ENCODE peak calls at places on chromosomes 3 and 15, in seven cellular contexts. C, B, O, V, E, I and A are unnamed samples.

GRCh38 chr15:76200083-76200465 is 111.2 kb downstream of the ETFA start:
- DNase-seq in B (no peak), V (no peak), C (peak; percentile 56), I (no peak), O (no peak), E (no peak), A (no peak)

GRCh38 chr15:98916826-98917225 is 90.8 kb downstream of the PGPEP1L start:
- DNase-seq in O (no peak), E (no peak), V (no peak), B (no peak), C (peak; percentile 46), I (no peak), A (no peak)

GRCh38 chr3:94615275-94616065 is 552.6 kb downstream of the NSUN3 start:
- DNase-seq in I (no peak), O (peak; percentile 11), B (no peak), C (no peak), E (no peak), V (no peak), A (no peak)

GRCh38 chr3:56819016-56819809 is 17.5 kb upstream of the ARHGEF3 start:
- DNase-seq in V (no peak), O (peak; percentile 31), E (no peak), B (peak; percentile 14), C (no peak), I (no peak), A (no peak)

GRCh38 chr3:133121471-133121870 is 83.3 kb downstream of the TMEM108 start:
- DNase-seq in I (no peak), V (no peak), C (no peak), E (no peak), O (no peak), B (no peak), A (no peak)

GRCh38 chr3:87771338-87772059 is 287.3 kb downstream of the CGGBP1 start:
- DNase-seq in B (peak; percentile 57), O (peak; percentile 8), I (peak; percentile 61), C (peak; percentile 56), E (no peak), V (no peak), A (no peak)

GRCh38 chr3:177451940-177452484 is 254.7 kb upstream of the TBL1XR1 start:
- DNase-seq in C (no peak), B (no peak), I (peak; percentile 74), O (peak; percentile 91), V (no peak), E (no peak), A (no peak)

GRCh38 chr3:189123595-189124387 is 48.0 kb upstream of the TPRG1 start:
- DNase-seq in B (no peak), I (no peak), E (no peak), O (peak; percentile 12), V (no peak), C (peak; percentile 82), A (no peak)

GRCh38 chr3:44065311-44065710 is 176.4 kb upstream of the TOPAZ1 start:
- DNase-seq in C (no peak), E (no peak), B (peak; percentile 21), V (no peak), I (peak; percentile 59), O (no peak), A (no peak)

GRCh38 chr3:32383136-32383711 is 8.4 kb upstream of the CMTM7 start:
- DNase-seq in V (no peak), C (no peak), B (no peak), E (no peak), I (no peak), O (no peak), A (no peak)

GRCh38 chr3:115697263-115698053 is 74.1 kb downstream of the GAP43 start:
- DNase-seq in E (no peak), B (no peak), C (no peak), V (no peak), I (peak; percentile 17), O (peak; percentile 68), A (no peak)

GRCh38 chr15:65960586-65960985 is 91.3 kb downstream of the RAB11A start:
- DNase-seq in V (no peak), I (no peak), C (no peak), E (no peak), B (no peak), O (no peak), A (no peak)

GRCh38 chr3:161349529-161350278 is 21.6 kb downstream of the SPTSSB start:
- DNase-seq in B (peak; percentile 31), I (peak; percentile 71), E (no peak), V (no peak), O (peak; percentile 97), C (no peak), A (no peak)

GRCh38 chr3:159632124-159632523 is 356.5 kb upstream of the IL12A start:
- DNase-seq in E (no peak), C (no peak), V (no peak), I (no peak), O (no peak), B (no peak), A (no peak)

GRCh38 chr15:98907921-98908490 is 99.6 kb downstream of the PGPEP1L start:
- DNase-seq in O (no peak), V (no peak), I (no peak), E (no peak), C (no peak), B (no peak), A (no peak)

GRCh38 chr15:90203473-90203872 is 2.3 kb downstream of the SEMA4B start:
- DNase-seq in O (no peak), E (no peak), I (no peak), C (no peak), V (no peak), B (no peak), A (no peak)

GRCh38 chr3:51502562-51502910 is 2.7 kb upstream of the DCAF1 start:
- DNase-seq in V (no peak), E (no peak), I (no peak), B (no peak), O (no peak), C (no peak), A (no peak)

GRCh38 chr3:125693887-125694286 is 98.6 kb upstream of the OSBPL11 start:
- DNase-seq in C (no peak), V (no peak), B (no peak), E (no peak), I (no peak), O (no peak), A (no peak)

GRCh38 chr3:179107617-179108016 is 36.0 kb upstream of the ZMAT3 start:
- DNase-seq in O (no peak), C (no peak), E (no peak), B (no peak), I (no peak), V (no peak), A (no peak)

GRCh38 chr15:91385301-91385700 is 285.2 kb downstream of the SV2B start:
- DNase-seq in I (peak; percentile 80), B (no peak), C (no peak), E (no peak), O (peak; percentile 95), V (no peak), A (no peak)

GRCh38 chr15:44729394-44729913 is 6.9 kb upstream of the TRIM69 start:
- DNase-seq in I (peak; percentile 57), C (no peak), E (peak; percentile 48), O (no peak), V (no peak), B (no peak), A (no peak)

GRCh38 chr3:30324587-30324986 is 281.8 kb upstream of the TGFBR2 start:
- DNase-seq in E (no peak), O (no peak), B (peak; percentile 87), V (no peak), I (no peak), C (no peak), A (no peak)

GRCh38 chr3:119161240-119161639 is 12.2 kb upstream of the UPK1B start:
- DNase-seq in O (no peak), E (no peak), I (no peak), V (no peak), C (no peak), B (peak; percentile 39), A (no peak)

DNA sequence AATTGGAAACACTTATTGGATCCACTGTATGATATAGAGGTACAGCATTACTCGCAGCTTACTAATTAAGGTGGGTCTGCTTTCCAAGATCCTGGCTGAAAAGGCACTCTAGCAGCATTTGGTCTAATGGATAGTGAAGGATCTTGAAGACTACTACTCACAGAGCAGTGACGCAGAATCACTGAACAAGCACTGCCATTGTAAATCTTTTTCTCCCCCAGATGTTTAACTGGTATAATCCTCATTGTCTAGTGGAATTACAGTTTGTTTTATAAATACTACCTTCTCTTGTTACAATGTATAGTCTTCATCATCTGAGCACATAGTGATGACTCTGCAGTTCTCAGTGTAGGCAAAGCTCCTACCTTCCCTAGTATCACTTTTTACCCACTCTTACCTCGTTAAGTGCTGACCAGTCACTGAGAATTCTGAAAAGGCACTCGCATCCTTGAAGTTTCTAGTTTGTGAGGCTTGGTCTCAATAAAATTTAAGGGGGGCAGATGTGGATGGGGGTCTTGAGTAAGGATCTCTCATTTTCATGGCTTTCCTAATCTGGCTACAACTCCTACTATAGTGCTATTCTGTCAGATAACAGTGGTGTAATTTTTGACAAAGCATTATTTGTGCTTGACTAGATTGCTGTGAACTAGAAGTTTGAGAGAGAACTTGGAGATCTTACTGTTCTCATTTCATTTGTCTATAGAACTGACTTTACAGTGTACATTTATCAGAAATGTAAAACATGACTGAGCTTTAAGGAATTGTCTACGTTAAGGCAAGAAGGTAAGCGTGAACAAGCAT is 23.2 kb downstream of the MAPK6 start:
- DNase-seq in B (no peak), V (no peak), O (peak; percentile 11), E (no peak), C (no peak), I (no peak), A (no peak)
- H3K4me1 ChIP-seq in B (peaks cover 57% of the 10 kb centered on the region), V (no peaks in the 10 kb centered on the region), O (peaks cover 5% of the 10 kb centered on the region), E (peaks cover 17% of the 10 kb centered on the region), C (peaks cover 76% of the 10 kb centered on the region), I (peaks cover 32% of the 10 kb centered on the region), A (peaks cover 3% of the 10 kb centered on the region)

DNA sequence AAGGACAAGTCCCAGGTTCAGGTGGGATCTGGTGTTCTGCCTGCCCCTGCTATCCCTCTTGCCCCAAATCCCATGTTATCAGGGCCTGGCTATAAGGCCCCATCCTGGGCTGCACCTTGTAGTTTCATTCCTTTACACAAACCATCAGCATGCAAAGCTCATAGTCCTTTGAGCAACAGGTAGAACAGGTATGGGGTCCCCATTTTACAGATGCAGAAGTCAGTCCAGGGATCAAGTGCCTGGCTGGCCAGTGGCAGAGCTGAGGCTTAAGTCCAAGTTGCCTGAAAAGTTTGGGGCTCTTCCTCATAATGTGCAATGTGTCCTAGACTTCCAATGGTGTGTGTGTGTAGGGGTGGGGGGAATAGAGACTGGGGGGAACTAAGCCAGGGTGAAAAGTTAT is 11.9 kb downstream of the RBPMS2 start:
- DNase-seq in V (no peak), C (no peak), E (no peak), I (no peak), O (no peak), B (no peak), A (no peak)
- H3K27ac ChIP-seq in V (no peak overlapping the region), C (peak overlapping the region; percentile 84), E (no peak overlapping the region), I (no peak overlapping the region), O (no peak overlapping the region), B (no peak overlapping the region), A (no peak overlapping the region)

DNA sequence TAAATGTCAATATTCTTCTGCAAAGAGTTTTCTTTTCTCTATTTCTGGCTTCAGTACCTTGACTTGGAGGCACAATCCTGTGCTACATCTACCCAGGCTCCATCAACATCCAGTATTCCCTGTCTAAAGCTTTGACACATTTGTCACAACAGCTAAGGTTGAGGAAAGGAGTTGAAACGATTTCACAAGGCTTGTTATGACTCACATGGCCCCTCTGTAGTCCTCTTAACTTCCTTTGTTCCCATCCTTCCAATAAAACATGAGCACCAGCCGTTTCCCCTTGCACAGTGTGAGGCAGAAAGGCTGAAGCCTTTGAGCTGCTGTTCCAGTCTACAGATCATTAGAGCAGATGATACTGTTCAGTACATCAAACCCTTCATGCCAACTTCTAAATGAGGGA is 163.0 kb upstream of the TMCO5A start:
- DNase-seq in C (no peak), B (no peak), I (peak; percentile 85), O (peak; percentile 58), E (no peak), V (no peak), A (no peak)
- H3K4me1 ChIP-seq in C (peaks cover 1% of the 10 kb centered on the region), B (no peaks in the 10 kb centered on the region), I (peaks cover 18% of the 10 kb centered on the region), O (peaks cover 3% of the 10 kb centered on the region), E (no peaks in the 10 kb centered on the region), V (no peaks in the 10 kb centered on the region), A (no peaks in the 10 kb centered on the region)

GRCh38 chr3:150411106-150411460 is 3.0 kb downstream of the TSC22D2 start:
- DNase-seq in E (no peak), O (no peak), B (no peak), I (no peak), C (no peak), V (no peak), A (no peak)
- H3K27ac ChIP-seq in E (no peak overlapping the region), O (peak overlapping the region; percentile 96), B (peak overlapping the region; percentile 98), I (no peak overlapping the region), C (peak overlapping the region; percentile 96), V (no peak overlapping the region), A (no peak overlapping the region)